ENCODE peak calls at places on chromosomes 5 and 9, in four cellular contexts. J is GM23338, Y is transverse colon, G is stomach. O is an unnamed sample.

GRCh38 chr9:89807682-89808075 is 202.9 kb downstream of the GADD45G start:
- DNase-seq in J (no peak), Y (no peak), G (no peak), O (no peak)

GRCh38 chr9:34592895-34593601 is 3.5 kb upstream of the CNTFR start:
- DNase-seq in J (peak), Y (peak), G (peak), O (peak)

GRCh38 chr5:178240772-178241171 is 8.2 kb upstream of the PHYKPL start:
- DNase-seq in J (no peak), Y (no peak), G (no peak), O (no peak)

GRCh38 chr5:135488727-135489465 is 36.7 kb upstream of the TIFAB start:
- DNase-seq in J (peak), Y (no peak), G (no peak), O (no peak)

GRCh38 chr5:81350507-81350906 is 43.4 kb downstream of the ACOT12 start:
- DNase-seq in J (no peak), Y (no peak), G (no peak), O (no peak)

GRCh38 chr5:998975-999501 is 9.6 kb upstream of the NKD2 start:
- DNase-seq in J (no peak), Y (peak), G (peak), O (peak)

GRCh38 chr5:135033026-135033861 is 784 bp downstream of the PITX1 start:
- DNase-seq in J (peak), Y (no peak), G (peak), O (no peak)

GRCh38 chr5:86665984-86666760 is 48.4 kb downstream of the COX7C start:
- DNase-seq in J (peak), Y (peak), G (no peak), O (no peak)

GRCh38 chr5:90410178-90410762 is 714 bp upstream of the CETN3 start:
- DNase-seq in J (no peak), Y (no peak), G (no peak), O (no peak)

GRCh38 chr5:33657804-33658435 is 217.2 kb downstream of the TARS1 start:
- DNase-seq in J (peak), Y (no peak), G (no peak), O (no peak)

GRCh38 chr5:92963801-92964200 is 617.2 kb downstream of the NR2F1-AS1 start:
- DNase-seq in J (no peak), Y (no peak), G (no peak), O (no peak)

GRCh38 chr9:134283111-134283515 is 43.1 kb upstream of the RXRA start:
- DNase-seq in J (no peak), Y (peak), G (peak), O (peak)
- TF ChIP-seq POLR2AphosphoS5 in J (no peak), Y (no peak), G (peak), O (peak)

DNA sequence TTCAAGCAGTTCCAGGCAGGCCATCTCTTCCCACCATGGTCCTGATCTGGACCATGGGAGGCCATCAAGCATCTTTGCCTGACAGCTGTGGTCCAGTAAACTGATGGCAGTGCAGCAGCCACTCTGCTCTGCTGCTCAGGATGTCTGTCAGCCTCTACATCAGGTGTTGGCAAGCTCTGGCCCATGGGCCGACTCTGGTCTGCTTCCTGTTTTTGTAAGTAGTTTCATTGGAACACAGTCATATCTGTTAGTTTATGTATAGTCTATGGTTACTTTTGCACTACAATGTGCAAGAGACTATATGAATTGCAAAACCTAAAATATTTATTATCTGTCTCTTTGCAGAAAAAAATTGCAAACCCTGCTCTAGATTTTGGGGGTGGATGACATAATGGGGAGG is 225.0 kb downstream of the KCTD16 start:
- DNase-seq in J (no peak), Y (no peak), G (no peak), O (no peak)
- H3K4me3 ChIP-seq in J (no peak), Y (no peak), G (no peak), O (no peak)

GRCh38 chr5:35990524-35990923 is 666 bp downstream of the UGT3A1 start:
- DNase-seq in J (peak), Y (no peak), G (no peak), O (no peak)

GRCh38 chr5:35990941-35991592 is at the start of gene UGT3A1:
- DNase-seq in J (peak), Y (no peak), G (no peak), O (no peak)

GRCh38 chr5:35988529-35988928 is 2.7 kb downstream of the UGT3A1 start:
- DNase-seq in J (no peak), Y (no peak), G (no peak), O (no peak)

DNA sequence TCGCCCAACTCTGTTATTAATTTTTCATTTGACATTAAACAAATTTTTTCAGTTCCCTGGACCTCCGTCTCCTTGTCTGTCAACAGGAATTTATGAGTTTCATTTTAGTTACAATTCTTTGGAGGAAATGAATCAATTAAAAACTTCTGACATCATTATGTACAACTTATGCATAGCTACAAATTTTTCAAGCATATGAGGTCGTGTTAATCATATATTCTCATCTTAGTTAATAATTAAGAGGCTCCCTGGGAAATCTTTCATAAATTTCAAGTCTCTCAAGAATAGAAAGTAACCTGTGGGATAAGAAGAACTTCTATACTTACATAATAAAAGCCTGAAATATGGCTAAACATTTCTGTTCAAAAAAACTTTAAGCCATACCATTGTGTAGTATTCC is 3.4 kb downstream of the UGT3A1 start:
- DNase-seq in J (no peak), Y (no peak), G (no peak), O (no peak)
- TF ChIP-seq POLR2AphosphoS5 in J (no peak), Y (no peak), G (no peak), O (no peak)

DNA sequence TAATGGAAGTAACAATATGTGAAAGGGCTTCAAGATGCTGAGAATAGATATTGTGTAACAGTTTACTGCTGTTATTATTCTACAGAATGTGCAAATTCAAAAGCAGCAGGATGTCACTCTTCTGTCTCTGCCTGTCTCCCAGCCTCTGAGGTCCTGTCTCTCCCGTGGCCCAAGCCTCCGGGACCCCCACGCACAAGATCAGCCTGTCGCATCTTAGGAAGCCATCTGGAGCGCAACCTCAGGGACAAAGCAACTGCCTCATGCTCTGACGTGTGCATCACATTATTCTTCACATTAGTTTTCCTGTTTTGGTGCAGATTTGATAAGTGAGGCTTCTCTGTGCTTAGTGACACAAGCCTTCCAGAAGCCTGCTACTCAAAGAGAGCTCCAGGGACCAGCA is 46.5 kb upstream of the C9orf72 start:
- DNase-seq in J (no peak), Y (no peak), G (no peak), O (no peak)
- H3K4me3 ChIP-seq in J (no peak), Y (no peak), G (no peak), O (no peak)

DNA sequence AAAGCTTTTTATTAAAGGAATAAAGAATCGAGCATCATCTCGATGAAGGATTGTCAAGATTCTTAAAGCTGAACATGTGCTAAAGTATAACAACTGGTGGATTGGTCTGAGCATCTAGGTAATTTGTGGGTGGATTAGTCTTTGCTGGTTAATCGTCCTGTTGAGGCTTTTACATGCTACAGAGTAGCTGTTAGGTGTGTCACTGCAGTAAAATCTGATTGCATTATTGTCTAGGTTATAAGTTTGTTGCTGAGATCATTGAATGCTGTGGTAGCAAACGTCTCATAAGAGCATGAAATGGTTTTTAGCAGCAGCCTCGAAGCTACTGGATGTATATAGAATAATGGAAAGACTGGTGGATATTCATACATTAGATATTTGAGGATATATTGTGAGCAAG is 7.2 kb downstream of the FBXO38 start:
- DNase-seq in J (no peak), Y (no peak), G (no peak), O (no peak)
- TF ChIP-seq POLR2AphosphoS5 in J (no peak), Y (no peak), G (no peak), O (no peak)

O was measured in sigmoid colon.